ENCODE peak calls at places on chromosomes 3 and 15, in five cellular contexts. U, Q, K, D and N are unnamed samples.

GRCh38 chr3:9153763-9154601 is 95.5 kb downstream of the SRGAP3 start:
- DNase-seq in U (no peak), Q (no peak), K (no peak), D (no peak), N (no peak)

GRCh38 chr3:175608351-175608750 is 749.2 kb downstream of the NAALADL2 start:
- DNase-seq in Q (no peak), U (no peak), D (peak), K (no peak), N (peak)

GRCh38 chr3:113287818-113288648 is 76.7 kb downstream of the BOC start:
- DNase-seq in K (peak), D (peak), Q (peak), U (no peak), N (peak)

GRCh38 chr3:40258555-40258954 is 51.0 kb upstream of the EIF1B start:
- DNase-seq in Q (peak), D (no peak), U (no peak), K (no peak), N (no peak)

GRCh38 chr3:179410999-179411398 is 40.3 kb downstream of the GNB4 start:
- DNase-seq in U (no peak), K (no peak), Q (no peak), D (no peak), N (no peak)

GRCh38 chr15:23694592-23694991 is 7.5 kb upstream of the NDN start:
- DNase-seq in K (no peak), Q (no peak), D (no peak), U (no peak), N (no peak)

GRCh38 chr3:181487236-181487978 is 224.3 kb upstream of the SOX2 start:
- DNase-seq in Q (no peak), K (no peak), U (no peak), D (peak), N (peak)

GRCh38 chr15:88908697-88909621 is 4.2 kb downstream of the MFGE8 start:
- DNase-seq in U (no peak), D (no peak), K (no peak), Q (peak), N (no peak)

GRCh38 chr3:129321887-129322286 is 43.2 kb downstream of the HMCES start:
- DNase-seq in Q (no peak), K (no peak), D (no peak), U (no peak), N (no peak)

GRCh38 chr15:100732359-100733055 is 130.1 kb downstream of the ASB7 start:
- DNase-seq in K (no peak), D (no peak), U (no peak), Q (no peak), N (no peak)

GRCh38 chr15:68719676-68720075 is 101.0 kb downstream of the ANP32A start:
- DNase-seq in K (no peak), Q (no peak), U (no peak), D (no peak), N (no peak)

GRCh38 chr3:187012609-187013051 is 82.3 kb downstream of the ST6GAL1 start:
- DNase-seq in U (peak), Q (peak), K (no peak), D (no peak), N (no peak)